ENCODE peak calls at places on chromosomes 11 and 22, in six cellular contexts. One of them, this sample, is unnamed.

GRCh38 chr22:38566726-38567504 is 3.1 kb downstream of the DMC1 start:
- DNase-seq in K562: no peak
- DNase-seq in H1: peak; percentile 23
- DNase-seq in GM12878: no peak
- DNase-seq in HepG2: no peak
- DNase-seq in HCT116: no peak
- DNase-seq in this sample: no peak

GRCh38 chr11:64357446-64357845 is 1.5 kb upstream of the RPS6KA4 start:
- DNase-seq in HCT116: no peak
- DNase-seq in HepG2: no peak
- DNase-seq in H1: no peak
- DNase-seq in K562: no peak
- DNase-seq in GM12878: no peak
- DNase-seq in this sample: no peak

GRCh38 chr11:87072787-87073186 is 35.1 kb downstream of the TMEM135 start:
- DNase-seq in K562: no peak
- DNase-seq in HCT116: no peak
- DNase-seq in GM12878: no peak
- DNase-seq in H1: no peak
- DNase-seq in HepG2: no peak
- DNase-seq in this sample: no peak

GRCh38 chr11:89205378-89205777 is 27.7 kb downstream of the TYR start:
- DNase-seq in GM12878: no peak
- DNase-seq in H1: no peak
- DNase-seq in HepG2: no peak
- DNase-seq in HCT116: peak; percentile 4
- DNase-seq in K562: no peak
- DNase-seq in this sample: peak; percentile 47

GRCh38 chr22:45602824-45603301 is 68.8 kb upstream of the ATXN10 start:
- DNase-seq in HepG2: peak; percentile 24
- DNase-seq in K562: peak; percentile 89
- DNase-seq in GM12878: no peak
- DNase-seq in H1: peak; percentile 73
- DNase-seq in HCT116: peak; percentile 80
- DNase-seq in this sample: no peak

GRCh38 chr11:80163011-80163410 is 722.2 kb upstream of the TENM4 start:
- DNase-seq in HCT116: no peak
- DNase-seq in H1: no peak
- DNase-seq in HepG2: no peak
- DNase-seq in GM12878: no peak
- DNase-seq in K562: no peak
- DNase-seq in this sample: no peak

GRCh38 chr22:28989035-28989464 is 72.6 kb downstream of the C22orf31 start:
- DNase-seq in HepG2: no peak
- DNase-seq in K562: no peak
- DNase-seq in H1: no peak
- DNase-seq in GM12878: no peak
- DNase-seq in HCT116: no peak
- DNase-seq in this sample: no peak

GRCh38 chr11:64926689-64927088 is 2.2 kb downstream of the PPP2R5B start:
- DNase-seq in HepG2: no peak
- DNase-seq in GM12878: no peak
- DNase-seq in HCT116: no peak
- DNase-seq in K562: no peak
- DNase-seq in H1: no peak
- DNase-seq in this sample: no peak

GRCh38 chr11:123483058-123483457 is 53.0 kb downstream of the GRAMD1B start:
- DNase-seq in HCT116: peak; percentile 41
- DNase-seq in GM12878: no peak
- DNase-seq in HepG2: no peak
- DNase-seq in K562: no peak
- DNase-seq in H1: no peak
- DNase-seq in this sample: no peak

GRCh38 chr11:73195191-73196007 is 22.7 kb upstream of the P2RY2 start:
- DNase-seq in H1: no peak
- DNase-seq in HepG2: peak; percentile 48
- DNase-seq in GM12878: no peak
- DNase-seq in K562: no peak
- DNase-seq in HCT116: peak; percentile 67
- DNase-seq in this sample: no peak

GRCh38 chr22:41746563-41747400 is 47.5 kb downstream of the MEI1 start:
- DNase-seq in K562: peak; percentile 47
- DNase-seq in HepG2: peak; percentile 36
- DNase-seq in GM12878: peak; percentile 80
- DNase-seq in H1: peak; percentile 77
- DNase-seq in HCT116: peak; percentile 69
- DNase-seq in this sample: peak; percentile 79

GRCh38 chr11:22807855-22808558 is 21.6 kb downstream of the SVIP start:
- DNase-seq in K562: no peak
- DNase-seq in H1: no peak
- DNase-seq in HepG2: no peak
- DNase-seq in HCT116: no peak
- DNase-seq in GM12878: peak; percentile 13
- DNase-seq in this sample: peak; percentile 89

GRCh38 chr11:88363566-88364169 is 26.1 kb upstream of the CTSC start:
- DNase-seq in HCT116: no peak
- DNase-seq in K562: no peak
- DNase-seq in HepG2: no peak
- DNase-seq in GM12878: no peak
- DNase-seq in H1: no peak
- DNase-seq in this sample: peak; percentile 51

GRCh38 chr22:35797411-35797810 is 79.7 kb downstream of the APOL5 start:
- DNase-seq in GM12878: no peak
- DNase-seq in HepG2: no peak
- DNase-seq in HCT116: no peak
- DNase-seq in K562: no peak
- DNase-seq in H1: no peak
- DNase-seq in this sample: no peak

DNA sequence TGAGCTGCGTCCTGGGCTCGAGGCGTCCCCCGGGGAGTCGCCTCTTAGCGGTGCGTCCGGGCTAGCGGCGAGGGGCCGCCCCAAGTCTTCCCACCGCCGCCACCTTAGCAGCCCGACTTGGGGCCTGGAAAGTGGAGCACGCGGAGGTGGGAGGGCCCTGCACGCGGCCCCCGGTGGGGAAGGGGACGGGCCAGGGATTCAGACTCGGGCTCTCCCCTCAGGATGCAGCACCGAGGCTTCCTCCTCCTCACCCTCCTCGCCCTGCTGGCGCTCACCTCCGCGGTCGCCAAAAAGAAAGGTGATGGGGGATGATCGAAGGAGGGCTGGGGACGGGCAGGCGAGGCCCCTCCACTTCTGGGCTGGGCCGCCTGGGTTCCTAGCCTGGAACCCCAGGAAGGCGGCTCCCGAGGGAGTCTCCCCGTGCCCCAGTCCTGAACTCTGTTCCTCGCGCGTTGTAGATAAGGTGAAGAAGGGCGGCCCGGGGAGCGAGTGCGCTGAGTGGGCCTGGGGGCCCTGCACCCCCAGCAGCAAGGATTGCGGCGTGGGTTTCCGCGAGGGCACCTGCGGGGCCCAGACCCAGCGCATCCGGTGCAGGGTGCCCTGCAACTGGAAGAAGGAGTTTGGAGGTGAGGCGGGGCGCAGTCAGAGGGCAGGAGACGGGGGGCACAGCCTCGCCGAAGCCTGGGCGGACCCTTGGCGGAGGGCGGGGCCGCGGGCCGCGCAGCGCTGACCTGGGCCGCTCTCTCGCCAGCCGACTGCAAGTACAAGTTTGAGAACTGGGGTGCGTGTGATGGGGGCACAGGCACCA is 571 bp downstream of the MDK start:
- DNase-seq in GM12878: no peak
- DNase-seq in HepG2: no peak
- DNase-seq in H1: peak; percentile 79
- DNase-seq in K562: peak; percentile 71
- DNase-seq in HCT116: no peak
- DNase-seq in this sample: peak; percentile 52
- TF ChIP-seq EZH2 in GM12878: no peak
- TF ChIP-seq EZH2 in HepG2: no peak
- TF ChIP-seq EZH2 in H1: no peak
- TF ChIP-seq EZH2 in K562: no peak
- TF ChIP-seq EZH2 in HCT116: no peak
- TF ChIP-seq EZH2 in this sample: no peak

DNA sequence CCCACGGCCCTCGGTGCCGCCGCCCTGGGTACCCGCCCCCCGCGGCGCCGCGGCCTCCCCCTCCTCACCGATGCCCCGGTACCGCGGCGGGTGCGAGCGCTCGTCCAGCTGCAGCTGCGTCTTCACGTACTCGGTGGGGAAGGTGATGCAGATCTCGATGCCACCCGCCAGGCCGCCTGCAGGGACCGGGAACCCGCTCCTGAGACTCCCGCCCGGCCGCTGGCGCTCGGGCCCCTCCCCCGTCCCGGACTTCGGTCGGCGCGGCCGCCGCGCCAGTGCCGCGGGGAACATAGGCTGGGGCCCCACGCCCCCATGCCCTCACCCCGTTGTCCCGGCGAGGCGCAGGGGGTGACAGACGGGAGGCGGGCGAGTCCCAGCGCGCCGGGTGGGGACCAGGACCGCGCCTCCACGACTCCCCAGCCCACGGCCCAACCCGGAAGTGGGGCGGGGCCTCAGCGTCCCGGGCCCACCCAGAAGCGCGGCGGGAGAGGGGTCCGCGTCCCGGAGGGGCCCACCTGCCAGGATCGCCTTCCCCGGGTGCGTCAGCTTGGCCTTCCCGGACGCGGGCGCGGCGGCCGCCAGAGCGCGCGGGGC is 374 bp downstream of the SLC25A1 start:
- DNase-seq in HCT116: no peak
- DNase-seq in K562: peak; percentile 98
- DNase-seq in H1: peak; percentile 73
- DNase-seq in HepG2: peak; percentile 21
- DNase-seq in GM12878: no peak
- DNase-seq in this sample: peak; percentile 46
- TF ChIP-seq POLR2A in HCT116: no peak
- TF ChIP-seq POLR2A in K562: no peak
- TF ChIP-seq POLR2A in H1: no peak
- TF ChIP-seq POLR2A in HepG2: no peak
- TF ChIP-seq POLR2A in GM12878: peak; percentile 58
- TF ChIP-seq POLR2A in this sample: no peak

DNA sequence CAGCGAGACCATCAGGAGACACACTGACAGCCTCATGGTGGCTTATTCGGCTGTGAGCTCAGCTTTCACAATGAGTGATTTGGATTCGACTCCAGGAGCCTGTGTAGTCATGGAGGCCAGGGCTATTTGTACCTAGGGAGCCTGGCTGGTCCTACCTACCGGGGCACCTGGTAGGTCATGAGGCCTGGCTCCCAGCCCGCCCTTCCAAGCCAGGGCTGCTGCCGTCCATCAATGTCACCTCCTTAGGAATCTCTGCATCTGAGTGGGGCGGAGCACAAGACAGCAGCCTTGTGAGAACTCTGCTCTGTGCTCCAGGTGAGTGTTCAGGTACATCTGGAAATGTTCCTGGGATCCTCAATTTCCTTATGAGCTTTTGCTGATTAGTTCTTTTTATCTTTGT is at the start of gene SCGB1D4:
- DNase-seq in H1: no peak
- DNase-seq in HepG2: no peak
- DNase-seq in HCT116: no peak
- DNase-seq in K562: no peak
- DNase-seq in GM12878: no peak
- DNase-seq in this sample: no peak
- H3K27me3 ChIP-seq in H1: no peaks in the 10 kb centered on the region
- H3K27me3 ChIP-seq in HepG2: peaks cover 33% of the 10 kb centered on the region
- H3K27me3 ChIP-seq in HCT116: peaks cover 52% of the 10 kb centered on the region
- H3K27me3 ChIP-seq in K562: peaks cover 24% of the 10 kb centered on the region
- H3K27me3 ChIP-seq in GM12878: peaks cover 5% of the 10 kb centered on the region
- H3K27me3 ChIP-seq in this sample: peaks cover 19% of the 10 kb centered on the region

DNA sequence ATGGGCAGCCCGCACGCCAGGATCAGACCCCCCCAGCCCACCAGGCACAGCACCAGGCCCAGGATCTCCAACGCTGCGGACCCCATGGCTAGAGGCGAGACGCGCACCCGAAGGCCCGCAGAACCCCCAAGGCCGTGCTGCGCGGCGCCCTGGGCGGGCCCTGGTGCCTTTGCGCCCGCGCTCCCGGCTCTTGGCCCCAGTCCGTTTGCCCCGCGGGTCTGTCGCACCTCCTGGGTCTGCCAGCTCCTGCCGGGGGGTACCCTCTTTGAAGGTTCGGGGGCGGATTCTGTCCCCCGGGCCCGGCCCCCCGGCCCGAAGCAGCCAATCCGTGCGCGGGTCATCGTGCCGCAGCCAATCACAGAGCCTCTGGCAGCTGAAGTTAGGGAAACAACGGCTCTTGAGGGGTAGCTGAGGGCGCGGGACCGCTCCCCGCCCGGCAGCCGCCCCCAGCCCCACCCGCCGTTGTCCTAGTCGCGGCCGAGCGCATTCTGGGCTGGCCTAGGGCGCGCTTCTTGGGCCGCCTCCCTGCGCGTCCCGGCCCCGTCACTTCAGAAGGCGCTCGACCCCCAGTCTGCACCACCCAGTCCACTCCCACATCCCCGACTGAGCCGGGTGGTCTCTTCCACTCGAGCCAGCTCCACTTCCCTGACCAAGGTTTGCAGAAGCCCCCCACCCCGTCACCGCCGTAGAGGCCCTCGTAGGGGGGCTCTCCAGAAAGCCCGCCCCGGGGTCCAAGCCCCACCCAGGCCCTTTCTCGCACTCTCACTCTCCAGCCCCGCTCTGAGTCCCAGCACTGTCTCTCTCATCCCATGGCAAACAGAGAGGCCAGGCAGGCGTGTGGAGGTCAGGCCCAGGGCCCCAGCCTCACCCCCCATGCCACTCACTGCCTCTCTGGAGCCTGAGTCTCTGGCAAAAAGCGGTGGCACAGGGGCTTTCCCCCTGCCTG is at the start of gene CLDN5:
- DNase-seq in HCT116: no peak
- DNase-seq in K562: peak; percentile 56
- DNase-seq in GM12878: no peak
- DNase-seq in H1: peak; percentile 89
- DNase-seq in HepG2: no peak
- DNase-seq in this sample: peak; percentile 91
- TF ChIP-seq EZH2 in HCT116: no peak
- TF ChIP-seq EZH2 in K562: no peak
- TF ChIP-seq EZH2 in GM12878: no peak
- TF ChIP-seq EZH2 in H1: no peak
- TF ChIP-seq EZH2 in HepG2: no peak
- TF ChIP-seq EZH2 in this sample: no peak

GRCh38 chr11:35671396-35672127 is 9.0 kb downstream of the TRIM44 start:
- DNase-seq in HCT116: no peak
- DNase-seq in GM12878: no peak
- DNase-seq in K562: no peak
- DNase-seq in HepG2: no peak
- DNase-seq in H1: no peak
- DNase-seq in this sample: no peak
- TF ChIP-seq POLR2A in HCT116: no peak
- TF ChIP-seq POLR2A in GM12878: no peak
- TF ChIP-seq POLR2A in K562: no peak
- TF ChIP-seq POLR2A in HepG2: no peak
- TF ChIP-seq POLR2A in H1: no peak
- TF ChIP-seq POLR2A in this sample: no peak